ENCODE peak calls at places on chromosomes 6 and 20, in five cellular contexts. G, K, D, L and X are unnamed samples.

GRCh38 chr6:46876126-46876525 is 45.6 kb downstream of the ADGRF5 start:
- DNase-seq in G (peak), K (peak), D (no peak), L (no peak), X (no peak)

GRCh38 chr20:11676618-11677289 is 240.9 kb upstream of the BTBD3 start:
- DNase-seq in G (peak), K (peak), D (peak), L (no peak), X (peak)

GRCh38 chr6:63634630-63635029 is 972 bp upstream of the PHF3 start:
- DNase-seq in G (no peak), K (peak), D (no peak), L (no peak), X (no peak)

GRCh38 chr6:35730745-35731413 is 6.0 kb upstream of the ARMC12 start:
- DNase-seq in G (no peak), K (peak), D (no peak), L (no peak), X (no peak)

GRCh38 chr6:112780498-112781096 is 433.5 kb downstream of the RFPL4B start:
- DNase-seq in G (peak), K (peak), D (peak), L (no peak), X (peak)

GRCh38 chr6:7730852-7731251 is 5.0 kb downstream of the BMP6 start:
- DNase-seq in G (no peak), K (no peak), D (no peak), L (no peak), X (no peak)

GRCh38 chr6:90105766-90106165 is 190.9 kb downstream of the BACH2 start:
- DNase-seq in G (no peak), K (no peak), D (no peak), L (no peak), X (no peak)

GRCh38 chr6:30877419-30878262 is 6.7 kb upstream of the DDR1 start:
- DNase-seq in G (peak), K (peak), D (peak), L (peak), X (peak)

GRCh38 chr20:40938020-40938419 is 90.6 kb upstream of the TOP1 start:
- DNase-seq in G (no peak), K (no peak), D (no peak), L (no peak), X (no peak)

GRCh38 chr6:155121699-155122098 is 126.6 kb downstream of the TIAM2 start:
- DNase-seq in G (no peak), K (peak), D (no peak), L (no peak), X (no peak)

GRCh38 chr6:41651962-41652657 is 13.8 kb downstream of the MDFI start:
- DNase-seq in G (no peak), K (no peak), D (no peak), L (no peak), X (no peak)

GRCh38 chr6:36848658-36849441 is 9.6 kb upstream of the CPNE5 start:
- DNase-seq in G (no peak), K (peak), D (no peak), L (no peak), X (no peak)